ENCODE peak calls at places on chromosomes 13 and 19, in seven cellular contexts. M is IMR-90, E is neuronal stem cell, F is mesendoderm, T is H9, N is H1, G is trophoblast cell. V is an unnamed sample.

GRCh38 chr19:54616840-54617560 is 13.3 kb upstream of the LILRB1 start:
- DNase-seq in M (no peak), E (no peak), F (no peak), T (no peak), N (no peak), G (no peak), V (no peak)

GRCh38 chr19:49475995-49476880 is 2.2 kb downstream of the FLT3LG start:
- DNase-seq in M (no peak), E (peak), F (peak), T (peak), N (peak), G (peak), V (peak)

GRCh38 chr13:101267656-101268055 is 148.7 kb downstream of the NALCN start:
- DNase-seq in M (no peak), E (no peak), F (no peak), T (no peak), N (no peak), G (no peak), V (no peak)

GRCh38 chr19:2095338-2095938 is 688 bp downstream of the MOB3A start:
- DNase-seq in M (no peak), E (no peak), F (no peak), T (no peak), N (no peak), G (no peak), V (peak)

GRCh38 chr19:6611441-6611852 is 20.5 kb upstream of the CD70 start:
- DNase-seq in M (no peak), E (no peak), F (no peak), T (no peak), N (no peak), G (no peak), V (no peak)

GRCh38 chr19:32404939-32405430 is 585 bp upstream of the DPY19L3 start:
- DNase-seq in M (peak), E (no peak), F (no peak), T (no peak), N (peak), G (peak), V (no peak)

GRCh38 chr13:46317120-46317519 is 69.9 kb downstream of the RUBCNL start:
- DNase-seq in M (no peak), E (no peak), F (peak), T (no peak), N (no peak), G (no peak), V (peak)

GRCh38 chr19:901216-902092 is 8.2 kb downstream of the RNU6-9 start:
- DNase-seq in M (no peak), E (no peak), F (no peak), T (no peak), N (no peak), G (no peak), V (no peak)

GRCh38 chr13:28819748-28820098 is 416 bp upstream of the MTUS2 start:
- DNase-seq in M (peak), E (peak), F (peak), T (peak), N (peak), G (peak), V (peak)

GRCh38 chr19:15609261-15609660 is 5.8 kb upstream of the CYP4F8 start:
- DNase-seq in M (no peak), E (no peak), F (no peak), T (no peak), N (no peak), G (no peak), V (no peak)

GRCh38 chr19:6250024-6250605 is 29.7 kb downstream of the MLLT1 start:
- DNase-seq in M (peak), E (no peak), F (no peak), T (no peak), N (no peak), G (no peak), V (no peak)

GRCh38 chr13:101149735-101150380 is 266.4 kb downstream of the NALCN start:
- DNase-seq in M (peak), E (peak), F (peak), T (peak), N (no peak), G (no peak), V (peak)

GRCh38 chr13:101019126-101019525 is 344.5 kb upstream of the TMTC4 start:
- DNase-seq in M (no peak), E (no peak), F (no peak), T (no peak), N (no peak), G (peak), V (no peak)

GRCh38 chr13:99778500-99778899 is 193.1 kb downstream of the ZIC5 start:
- DNase-seq in M (no peak), E (no peak), F (peak), T (no peak), N (no peak), G (no peak), V (no peak)

GRCh38 chr13:99777873-99778272 is 193.7 kb downstream of the ZIC5 start:
- DNase-seq in M (no peak), E (no peak), F (peak), T (no peak), N (no peak), G (no peak), V (no peak)

GRCh38 chr13:99782669-99783068 is 188.9 kb downstream of the ZIC5 start:
- DNase-seq in M (no peak), E (no peak), F (no peak), T (no peak), N (no peak), G (no peak), V (no peak)
- H3K23ac ChIP-seq in M (no peak), E (no peak), F (no peak), T (no peak), N (no peak), G (no peak), V (no peak)

GRCh38 chr19:39427707-39428106 is 8.0 kb downstream of the RPS16 start:
- DNase-seq in M (no peak), E (no peak), F (no peak), T (no peak), N (peak), G (no peak), V (peak)

GRCh38 chr19:39430675-39431593 is 4.8 kb downstream of the RPS16 start:
- DNase-seq in M (peak), E (no peak), F (peak), T (peak), N (peak), G (peak), V (peak)

GRCh38 chr19:39425744-39426143 is 10.0 kb downstream of the RPS16 start:
- DNase-seq in M (no peak), E (no peak), F (no peak), T (no peak), N (no peak), G (no peak), V (peak)

GRCh38 chr19:39426170-39426569 is 9.6 kb downstream of the RPS16 start:
- DNase-seq in M (no peak), E (no peak), F (no peak), T (no peak), N (no peak), G (no peak), V (peak)

DNA sequence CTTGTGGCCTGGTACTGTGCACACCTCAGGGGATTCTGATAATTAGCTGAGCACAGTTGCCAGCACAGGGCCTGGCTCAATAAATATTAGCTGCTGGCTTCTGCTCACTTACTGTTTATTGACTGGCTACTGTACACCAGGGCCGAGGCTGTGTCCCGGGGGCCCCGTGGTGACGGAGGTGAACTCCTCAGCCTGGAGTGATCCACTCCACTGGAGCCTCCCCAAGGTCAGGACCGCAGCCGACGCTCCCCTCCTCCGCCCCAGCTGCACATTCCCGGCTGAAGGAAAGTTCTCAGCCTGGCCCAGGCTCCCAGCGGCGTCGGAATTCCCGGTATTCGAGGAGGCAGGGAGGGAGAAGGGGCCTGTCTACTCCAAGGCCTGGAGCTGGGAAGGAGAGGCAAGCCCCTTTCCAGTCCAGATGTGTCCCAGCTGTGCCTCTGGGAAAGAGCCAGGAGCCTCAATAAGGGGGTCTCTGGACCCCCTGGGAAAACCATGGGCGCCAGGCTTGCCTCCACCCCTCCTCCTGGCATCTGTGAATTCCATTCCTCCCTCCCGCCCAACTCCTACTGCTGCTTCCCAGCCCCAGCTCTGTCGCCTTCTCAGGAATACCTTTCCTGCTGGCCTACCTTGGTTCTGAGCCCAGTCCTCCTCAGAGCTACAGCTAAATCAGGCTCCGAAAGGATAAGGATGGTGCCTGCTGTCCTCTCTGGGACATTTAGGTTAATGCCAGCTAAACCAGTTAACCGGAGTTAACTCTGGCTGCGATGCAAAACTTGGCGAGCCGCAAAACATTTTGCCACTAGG is 7.2 kb downstream of the RPS16 start:
- DNase-seq in M (peak), E (peak), F (peak), T (peak), N (peak), G (peak), V (peak)
- H3K4me2 ChIP-seq in M (peak), E (peak), F (no peak), T (peak), N (peak), G (peak), V (peak)

DNA sequence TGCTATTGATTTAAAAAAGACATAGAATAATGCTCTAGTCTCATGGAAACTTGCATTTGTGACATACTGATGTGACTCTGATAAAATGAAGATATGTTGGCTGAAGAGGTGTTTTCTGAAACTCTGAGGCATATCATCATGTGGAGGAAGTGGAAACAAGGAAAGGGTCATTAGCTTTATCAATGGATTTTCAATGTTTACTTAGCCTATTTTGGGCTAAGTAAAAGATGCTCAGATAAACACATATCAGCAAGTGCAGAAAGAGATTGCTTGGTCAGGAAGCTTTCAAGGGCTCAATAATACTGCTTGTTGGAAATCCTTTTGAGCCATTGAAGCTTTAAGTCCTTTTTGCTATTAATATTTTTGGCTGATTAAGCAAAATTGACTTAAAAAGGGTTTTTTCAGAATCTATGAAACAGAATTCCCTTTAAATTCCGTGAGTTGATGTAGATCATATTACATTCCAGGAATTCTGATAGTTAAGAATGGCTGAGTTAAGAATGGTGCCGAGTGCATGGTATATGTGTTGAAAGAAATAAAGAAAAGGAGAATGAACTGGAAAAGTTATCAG is 952.8 kb upstream of the SPRY2 start:
- DNase-seq in M (no peak), E (no peak), F (peak), T (no peak), N (no peak), G (no peak), V (no peak)
- H3K23ac ChIP-seq in M (no peak), E (no peak), F (no peak), T (no peak), N (no peak), G (no peak), V (no peak)

GRCh38 chr19:43641333-43641732 is 1.7 kb upstream of the CADM4 start:
- DNase-seq in M (no peak), E (no peak), F (peak), T (no peak), N (no peak), G (no peak), V (no peak)

GRCh38 chr19:43639507-43640423 is at the start of gene CADM4:
- DNase-seq in M (no peak), E (peak), F (no peak), T (peak), N (peak), G (no peak), V (no peak)

GRCh38 chr19:43638214-43638990 is 1.2 kb downstream of the CADM4 start:
- DNase-seq in M (no peak), E (no peak), F (no peak), T (no peak), N (no peak), G (no peak), V (no peak)

GRCh38 chr19:43640424-43640757 is 741 bp upstream of the CADM4 start:
- DNase-seq in M (no peak), E (no peak), F (no peak), T (no peak), N (no peak), G (no peak), V (no peak)

DNA sequence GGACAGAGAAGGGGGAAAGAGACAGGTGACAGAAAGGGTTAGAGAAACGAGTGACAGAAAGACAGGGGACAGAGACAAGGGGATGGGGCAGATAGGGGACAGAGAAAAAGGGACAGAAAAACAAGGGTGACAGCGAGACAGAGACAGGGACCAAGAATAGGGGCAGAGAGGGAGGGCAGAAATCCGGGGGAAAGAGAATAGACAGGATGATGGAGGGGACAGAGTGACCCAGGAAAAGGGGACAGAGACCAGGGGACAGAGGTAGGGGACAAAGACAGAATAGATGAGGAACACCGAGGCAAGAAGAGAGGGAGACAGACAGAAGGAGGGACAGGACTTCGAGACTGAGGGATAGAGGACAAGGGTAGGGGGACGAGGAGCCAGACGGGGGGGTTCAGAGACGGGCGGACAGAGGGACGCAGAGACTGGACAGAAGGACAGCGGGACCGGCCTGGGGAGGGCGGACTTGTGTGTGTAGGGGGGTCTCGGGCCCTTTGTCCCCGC is 607 bp downstream of the CADM4 start:
- DNase-seq in M (no peak), E (no peak), F (no peak), T (no peak), N (no peak), G (no peak), V (no peak)
- H3K4me2 ChIP-seq in M (no peak), E (peak), F (peak), T (peak), N (peak), G (peak), V (peak)

GRCh38 chr19:3768015-3768747 is 3.8 kb downstream of the RAX2 start:
- DNase-seq in M (no peak), E (no peak), F (no peak), T (no peak), N (no peak), G (no peak), V (no peak)
- H3K23ac ChIP-seq in M (no peak), E (no peak), F (no peak), T (no peak), N (no peak), G (no peak), V (no peak)

DNA sequence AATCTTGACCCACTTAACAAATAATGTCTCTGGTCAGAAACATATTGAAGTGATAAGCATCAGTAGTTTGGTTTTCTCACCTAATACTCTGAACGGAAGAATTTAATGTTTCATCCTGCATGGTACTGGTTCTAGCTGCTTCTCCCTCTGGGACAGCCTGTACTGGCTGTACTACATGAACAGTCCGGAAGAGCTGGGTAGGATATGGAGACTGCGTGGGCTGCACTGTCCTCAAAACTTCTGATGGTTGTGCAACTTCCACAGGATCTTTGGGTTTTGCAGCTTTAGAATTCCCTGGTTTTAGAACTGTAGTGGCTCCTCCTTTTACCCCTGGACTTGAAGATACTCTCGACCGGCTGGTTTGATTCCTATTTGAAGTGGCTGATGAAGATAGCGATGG is 78.3 kb downstream of the ELF1 start:
- DNase-seq in M (no peak), E (no peak), F (no peak), T (no peak), N (no peak), G (no peak), V (no peak)
- H3K4me2 ChIP-seq in M (no peak), E (no peak), F (no peak), T (no peak), N (no peak), G (no peak), V (no peak)

V was measured in mesenchymal stem cell.